ENCODE peak calls at places on chromosomes 13 and 19, in seven cellular contexts. One of them, this sample, is unnamed. For H3K27me3, the result is how much of the 10 kb centered on the place peaks cover.

GRCh38 chr19:11530432-11530831 is 1.5 kb upstream of the ECSIT start:
- DNase-seq in tibial artery: peak
- DNase-seq in astrocyte: peak
- DNase-seq in cardiac muscle cell: peak
- DNase-seq in PC-3: peak
- DNase-seq in psoas muscle: peak
- DNase-seq in suprapubic skin: no peak
- DNase-seq in this sample: peak

GRCh38 chr19:38024991-38025716 is 118.1 kb downstream of the SIPA1L3 start:
- DNase-seq in tibial artery: no peak
- DNase-seq in astrocyte: no peak
- DNase-seq in cardiac muscle cell: no peak
- DNase-seq in PC-3: no peak
- DNase-seq in psoas muscle: no peak
- DNase-seq in suprapubic skin: no peak
- DNase-seq in this sample: no peak

GRCh38 chr13:22287343-22287922 is 616.6 kb downstream of the FGF9 start:
- DNase-seq in tibial artery: no peak
- DNase-seq in astrocyte: no peak
- DNase-seq in cardiac muscle cell: no peak
- DNase-seq in PC-3: no peak
- DNase-seq in psoas muscle: no peak
- DNase-seq in suprapubic skin: no peak
- DNase-seq in this sample: no peak

GRCh38 chr13:82879921-82880320 is 1002.4 kb downstream of the SLITRK1 start:
- DNase-seq in tibial artery: no peak
- DNase-seq in astrocyte: no peak
- DNase-seq in cardiac muscle cell: no peak
- DNase-seq in PC-3: no peak
- DNase-seq in psoas muscle: no peak
- DNase-seq in suprapubic skin: no peak
- DNase-seq in this sample: no peak

GRCh38 chr19:30362156-30362754 is 9.9 kb upstream of the ZNF536 start:
- DNase-seq in tibial artery: no peak
- DNase-seq in astrocyte: no peak
- DNase-seq in cardiac muscle cell: no peak
- DNase-seq in PC-3: no peak
- DNase-seq in psoas muscle: no peak
- DNase-seq in suprapubic skin: peak
- DNase-seq in this sample: peak

GRCh38 chr13:113471844-113472243 is 18.6 kb upstream of the ADPRHL1 start:
- DNase-seq in tibial artery: no peak
- DNase-seq in astrocyte: no peak
- DNase-seq in cardiac muscle cell: no peak
- DNase-seq in PC-3: no peak
- DNase-seq in psoas muscle: no peak
- DNase-seq in suprapubic skin: no peak
- DNase-seq in this sample: no peak

GRCh38 chr13:98372886-98373285 is 195.8 kb upstream of the RNF113B start:
- DNase-seq in tibial artery: no peak
- DNase-seq in astrocyte: peak
- DNase-seq in cardiac muscle cell: peak
- DNase-seq in PC-3: no peak
- DNase-seq in psoas muscle: peak
- DNase-seq in suprapubic skin: no peak
- DNase-seq in this sample: no peak

GRCh38 chr19:34391813-34392212 is 12.4 kb upstream of the PDCD2L start:
- DNase-seq in tibial artery: no peak
- DNase-seq in astrocyte: no peak
- DNase-seq in cardiac muscle cell: no peak
- DNase-seq in PC-3: no peak
- DNase-seq in psoas muscle: no peak
- DNase-seq in suprapubic skin: no peak
- DNase-seq in this sample: no peak

GRCh38 chr19:40223135-40223822 is 3.2 kb downstream of the CCNP start:
- DNase-seq in tibial artery: no peak
- DNase-seq in astrocyte: no peak
- DNase-seq in cardiac muscle cell: no peak
- DNase-seq in PC-3: peak
- DNase-seq in psoas muscle: no peak
- DNase-seq in suprapubic skin: no peak
- DNase-seq in this sample: no peak

GRCh38 chr19:9052894-9053293 is 34.0 kb upstream of the OR1M1 start:
- DNase-seq in tibial artery: no peak
- DNase-seq in astrocyte: no peak
- DNase-seq in cardiac muscle cell: no peak
- DNase-seq in PC-3: no peak
- DNase-seq in psoas muscle: no peak
- DNase-seq in suprapubic skin: no peak
- DNase-seq in this sample: no peak

GRCh38 chr19:44682807-44683206 is 11.5 kb downstream of the CEACAM19 start:
- DNase-seq in tibial artery: no peak
- DNase-seq in astrocyte: no peak
- DNase-seq in cardiac muscle cell: no peak
- DNase-seq in PC-3: no peak
- DNase-seq in psoas muscle: no peak
- DNase-seq in suprapubic skin: no peak
- DNase-seq in this sample: no peak

GRCh38 chr19:30854207-30854606 is 482.0 kb downstream of the ZNF536 start:
- DNase-seq in tibial artery: no peak
- DNase-seq in astrocyte: no peak
- DNase-seq in cardiac muscle cell: no peak
- DNase-seq in PC-3: no peak
- DNase-seq in psoas muscle: no peak
- DNase-seq in suprapubic skin: no peak
- DNase-seq in this sample: no peak

GRCh38 chr13:92158335-92158734 is 759.9 kb downstream of the GPC5 start:
- DNase-seq in tibial artery: no peak
- DNase-seq in astrocyte: peak
- DNase-seq in cardiac muscle cell: peak
- DNase-seq in PC-3: peak
- DNase-seq in psoas muscle: no peak
- DNase-seq in suprapubic skin: no peak
- DNase-seq in this sample: no peak

GRCh38 chr19:55340144-55340783 is 588 bp downstream of the KMT5C start:
- DNase-seq in tibial artery: no peak
- DNase-seq in astrocyte: no peak
- DNase-seq in cardiac muscle cell: no peak
- DNase-seq in PC-3: no peak
- DNase-seq in psoas muscle: no peak
- DNase-seq in suprapubic skin: peak
- DNase-seq in this sample: no peak

GRCh38 chr19:35076657-35077056 is 35.1 kb downstream of the HPN start:
- DNase-seq in tibial artery: no peak
- DNase-seq in astrocyte: no peak
- DNase-seq in cardiac muscle cell: no peak
- DNase-seq in PC-3: no peak
- DNase-seq in psoas muscle: no peak
- DNase-seq in suprapubic skin: no peak
- DNase-seq in this sample: no peak

GRCh38 chr19:19372656-19373416 is 32.6 kb upstream of the GATAD2A start:
- DNase-seq in tibial artery: peak
- DNase-seq in astrocyte: no peak
- DNase-seq in cardiac muscle cell: peak
- DNase-seq in PC-3: peak
- DNase-seq in psoas muscle: peak
- DNase-seq in suprapubic skin: no peak
- DNase-seq in this sample: peak

GRCh38 chr19:13872695-13873389 is 4.1 kb upstream of the NANOS3 start:
- DNase-seq in tibial artery: no peak
- DNase-seq in astrocyte: no peak
- DNase-seq in cardiac muscle cell: no peak
- DNase-seq in PC-3: no peak
- DNase-seq in psoas muscle: no peak
- DNase-seq in suprapubic skin: no peak
- DNase-seq in this sample: no peak

GRCh38 chr13:55341891-55342290 is 1798.8 kb upstream of the PRR20A start:
- DNase-seq in tibial artery: no peak
- DNase-seq in astrocyte: no peak
- DNase-seq in cardiac muscle cell: no peak
- DNase-seq in PC-3: no peak
- DNase-seq in psoas muscle: no peak
- DNase-seq in suprapubic skin: no peak
- DNase-seq in this sample: no peak

GRCh38 chr13:110426745-110427144 is 119.7 kb downstream of the COL4A2 start:
- DNase-seq in tibial artery: no peak
- DNase-seq in astrocyte: no peak
- DNase-seq in cardiac muscle cell: no peak
- DNase-seq in PC-3: no peak
- DNase-seq in psoas muscle: no peak
- DNase-seq in suprapubic skin: no peak
- DNase-seq in this sample: no peak

GRCh38 chr13:23450340-23451046 is 17.0 kb upstream of the SACS start:
- DNase-seq in tibial artery: no peak
- DNase-seq in astrocyte: no peak
- DNase-seq in cardiac muscle cell: no peak
- DNase-seq in PC-3: no peak
- DNase-seq in psoas muscle: peak
- DNase-seq in suprapubic skin: no peak
- DNase-seq in this sample: no peak

DNA sequence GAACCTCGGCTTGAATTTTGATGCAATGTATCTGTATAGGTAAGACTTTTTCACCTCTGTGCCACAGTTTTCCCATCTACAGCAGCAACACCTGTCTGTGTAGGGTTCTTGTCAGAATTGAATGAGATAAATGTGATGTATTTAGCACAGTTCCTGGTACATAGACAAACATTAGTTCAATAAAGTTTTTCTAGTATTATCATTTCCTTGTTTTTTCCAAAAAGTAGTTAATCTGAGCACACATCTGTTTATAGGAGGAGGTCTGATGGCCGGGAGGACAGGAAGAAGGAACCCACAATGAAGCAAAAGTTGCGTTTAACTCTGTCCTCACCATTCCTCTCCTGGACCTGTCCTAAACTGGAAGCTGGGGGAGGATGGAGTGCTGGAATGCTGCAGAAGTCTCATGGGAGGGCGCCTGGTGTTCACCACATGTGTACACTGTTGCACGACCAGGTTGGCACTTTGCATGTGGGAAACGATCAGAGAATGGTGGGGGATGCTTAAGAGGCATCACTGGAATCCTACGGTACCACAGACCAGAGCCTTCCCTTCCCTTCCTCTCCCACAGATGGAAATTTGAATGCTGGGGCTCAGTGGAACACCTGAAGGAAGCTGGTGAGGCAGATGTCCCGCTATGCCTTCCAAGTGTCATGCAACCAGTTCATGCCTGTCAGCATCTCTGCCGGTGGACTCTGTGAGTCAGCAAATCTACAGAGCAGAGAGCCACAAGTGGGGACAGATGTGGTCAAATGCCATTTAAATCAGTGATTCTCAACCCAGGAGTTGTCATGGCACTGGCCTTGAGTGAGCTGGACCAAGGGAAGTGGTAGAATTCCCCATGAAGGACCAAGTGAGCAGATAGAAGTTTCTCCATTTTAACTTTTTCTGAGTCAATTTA is 315.6 kb downstream of the DLEU7 start:
- DNase-seq in tibial artery: no peak
- DNase-seq in astrocyte: no peak
- DNase-seq in cardiac muscle cell: no peak
- DNase-seq in PC-3: no peak
- DNase-seq in psoas muscle: no peak
- DNase-seq in suprapubic skin: no peak
- DNase-seq in this sample: no peak
- H3K27ac ChIP-seq in tibial artery: peak
- H3K27ac ChIP-seq in astrocyte: no peak
- H3K27ac ChIP-seq in cardiac muscle cell: no peak
- H3K27ac ChIP-seq in PC-3: no peak
- H3K27ac ChIP-seq in psoas muscle: peak
- H3K27ac ChIP-seq in suprapubic skin: peak
- H3K27ac ChIP-seq in this sample: peak

DNA sequence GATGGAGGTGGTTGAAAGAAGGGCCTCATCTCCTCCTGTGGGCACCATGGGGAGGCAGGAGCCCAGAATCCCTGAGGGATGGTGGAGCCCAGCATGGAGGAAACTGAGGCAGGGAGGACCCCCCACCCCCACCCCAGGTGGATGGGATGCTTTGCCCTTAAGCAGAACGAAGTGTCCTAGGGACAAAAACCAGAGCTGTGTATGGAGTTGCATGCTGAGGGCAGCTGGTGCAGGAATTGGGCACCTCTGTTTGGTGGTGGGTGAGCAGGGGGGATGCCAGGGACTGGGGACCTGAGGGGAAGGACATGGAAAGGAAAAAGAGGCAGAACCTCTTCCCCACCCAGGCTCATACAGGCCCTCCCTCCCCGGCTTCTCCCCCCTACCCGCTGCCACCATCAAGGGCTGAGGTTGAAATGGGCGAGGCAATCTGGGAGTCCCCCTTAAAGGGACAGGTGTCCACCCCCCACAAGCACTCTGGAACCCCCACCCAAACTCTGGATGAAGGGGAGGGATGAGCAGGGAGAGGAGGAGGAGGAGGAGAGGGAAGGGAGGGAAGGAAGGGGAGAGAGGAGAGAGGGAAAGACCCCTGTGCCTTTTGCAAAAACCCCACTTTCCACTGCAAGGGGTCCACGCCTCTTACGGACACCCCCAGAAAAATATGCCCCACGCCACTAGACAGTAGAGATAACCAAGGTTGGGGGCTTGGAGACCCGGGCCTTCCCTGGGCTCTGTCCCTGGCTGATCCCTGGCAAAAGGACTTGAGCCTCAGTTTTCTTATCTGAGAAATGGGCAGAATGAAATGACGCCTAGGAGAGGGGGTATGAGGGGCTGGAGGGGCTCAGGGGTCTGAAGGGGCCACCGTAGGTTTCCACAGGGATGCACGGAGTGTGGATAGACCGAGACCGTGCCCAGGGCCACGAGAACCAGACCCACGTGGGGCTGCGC is 5.9 kb downstream of the ONECUT3 start:
- DNase-seq in tibial artery: no peak
- DNase-seq in astrocyte: no peak
- DNase-seq in cardiac muscle cell: no peak
- DNase-seq in PC-3: no peak
- DNase-seq in psoas muscle: no peak
- DNase-seq in suprapubic skin: no peak
- DNase-seq in this sample: no peak
- H3K27me3 ChIP-seq in tibial artery: half or more
- H3K27me3 ChIP-seq in astrocyte: half or more
- H3K27me3 ChIP-seq in cardiac muscle cell: half or more
- H3K27me3 ChIP-seq in PC-3: under half
- H3K27me3 ChIP-seq in psoas muscle: under half
- H3K27me3 ChIP-seq in suprapubic skin: half or more
- H3K27me3 ChIP-seq in this sample: under half

DNA sequence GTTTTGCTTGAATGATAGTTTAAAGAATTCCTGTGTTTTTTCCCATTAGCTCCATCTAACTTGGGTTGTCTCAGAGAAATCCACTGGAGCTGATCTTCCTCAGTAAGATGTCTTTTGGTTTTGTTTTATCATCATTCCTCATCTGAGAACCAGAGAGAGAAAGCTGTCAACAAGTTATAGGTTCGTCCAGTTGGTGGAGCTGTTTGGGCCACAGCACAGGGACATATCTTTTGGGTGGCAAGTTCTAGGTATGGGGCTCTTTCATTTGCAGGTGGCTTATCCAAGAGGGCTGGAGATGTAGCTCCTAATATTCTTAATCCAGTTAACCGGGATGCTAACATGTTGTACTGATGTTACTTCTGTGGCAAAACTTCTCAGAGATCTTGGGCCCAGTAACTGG is 174.2 kb downstream of the KCNRG start:
- DNase-seq in tibial artery: no peak
- DNase-seq in astrocyte: no peak
- DNase-seq in cardiac muscle cell: no peak
- DNase-seq in PC-3: no peak
- DNase-seq in psoas muscle: no peak
- DNase-seq in suprapubic skin: no peak
- DNase-seq in this sample: no peak
- TF ChIP-seq CTCF in tibial artery: no peak
- TF ChIP-seq CTCF in astrocyte: no peak
- TF ChIP-seq CTCF in cardiac muscle cell: no peak
- TF ChIP-seq CTCF in PC-3: no peak
- TF ChIP-seq CTCF in psoas muscle: no peak
- TF ChIP-seq CTCF in suprapubic skin: no peak
- TF ChIP-seq CTCF in this sample: no peak

GRCh38 chr19:49362926-49363264 is 679 bp upstream of the TEAD2 start:
- DNase-seq in tibial artery: peak
- DNase-seq in astrocyte: peak
- DNase-seq in cardiac muscle cell: peak
- DNase-seq in PC-3: no peak
- DNase-seq in psoas muscle: peak
- DNase-seq in suprapubic skin: no peak
- DNase-seq in this sample: peak
- H3K27ac ChIP-seq in tibial artery: peak
- H3K27ac ChIP-seq in astrocyte: peak
- H3K27ac ChIP-seq in cardiac muscle cell: peak
- H3K27ac ChIP-seq in PC-3: peak
- H3K27ac ChIP-seq in psoas muscle: peak
- H3K27ac ChIP-seq in suprapubic skin: peak
- H3K27ac ChIP-seq in this sample: peak